ENCODE peak calls at places on chromosomes 5 and 9, in six cellular contexts. K is H1, A is K562, H is HepG2, I is SK-N-SH, T is GM12891. M is an unnamed sample.

GRCh38 chr5:65623482-65623881 is 651 bp downstream of the TRIM23 start:
- DNase-seq in K (no peak), A (peak), H (no peak), I (peak), T (no peak), M (no peak)

GRCh38 chr5:39543335-39543734 is 118.6 kb upstream of the DAB2 start:
- DNase-seq in K (no peak), A (peak), H (no peak), I (no peak), T (no peak), M (no peak)

GRCh38 chr9:94156549-94157407 is 72.5 kb downstream of the PTPDC1 start:
- DNase-seq in K (no peak), A (peak), H (peak), I (no peak), T (no peak), M (no peak)

GRCh38 chr5:393846-394275 is 49.1 kb upstream of the EXOC3 start:
- DNase-seq in K (no peak), A (no peak), H (no peak), I (no peak), T (no peak), M (no peak)

GRCh38 chr9:88052446-88052845 is 78.1 kb upstream of the CDK20 start:
- DNase-seq in K (no peak), A (no peak), H (no peak), I (no peak), T (no peak), M (no peak)

GRCh38 chr9:5695860-5696259 is 67.0 kb downstream of the RIC1 start:
- DNase-seq in K (no peak), A (no peak), H (no peak), I (no peak), T (no peak), M (no peak)

GRCh38 chr9:111438576-111439235 is 45.5 kb downstream of the ECPAS start:
- DNase-seq in K (no peak), A (no peak), H (no peak), I (no peak), T (no peak), M (no peak)

GRCh38 chr9:106796771-106797170 is 66.2 kb upstream of the ZNF462 start:
- DNase-seq in K (no peak), A (no peak), H (no peak), I (no peak), T (no peak), M (no peak)

GRCh38 chr5:122121782-122122465 is 7.4 kb upstream of the ZNF474 start:
- DNase-seq in K (no peak), A (peak), H (no peak), I (no peak), T (no peak), M (no peak)

GRCh38 chr5:78634634-78635033 is 13.9 kb downstream of the LHFPL2 start:
- DNase-seq in K (no peak), A (peak), H (no peak), I (no peak), T (no peak), M (no peak)

GRCh38 chr5:154395407-154396106 is 50.2 kb upstream of the SAP30L start:
- DNase-seq in K (no peak), A (peak), H (no peak), I (no peak), T (no peak), M (peak)

GRCh38 chr5:172216345-172216744 is 22.4 kb downstream of the EFCAB9 start:
- DNase-seq in K (no peak), A (no peak), H (no peak), I (no peak), T (no peak), M (no peak)

GRCh38 chr9:93183106-93183662 is 755 bp upstream of the WNK2 start:
- DNase-seq in K (no peak), A (no peak), H (no peak), I (no peak), T (no peak), M (no peak)

GRCh38 chr9:120730661-120731514 is 16.6 kb upstream of the MEGF9 start:
- DNase-seq in K (no peak), A (no peak), H (peak), I (no peak), T (no peak), M (no peak)

GRCh38 chr5:140020601-140021177 is 22.4 kb downstream of the NRG2 start:
- DNase-seq in K (no peak), A (no peak), H (no peak), I (no peak), T (no peak), M (no peak)

GRCh38 chr9:114310471-114311450 is 12.1 kb upstream of the ORM1 start:
- DNase-seq in K (peak), A (no peak), H (no peak), I (no peak), T (no peak), M (no peak)

GRCh38 chr5:134226441-134227192 is 744 bp upstream of the PPP2CA start:
- DNase-seq in K (no peak), A (no peak), H (peak), I (no peak), T (peak), M (peak)

GRCh38 chr5:148455055-148455675 is 71.4 kb downstream of the FBXO38 start:
- DNase-seq in K (no peak), A (no peak), H (no peak), I (no peak), T (no peak), M (no peak)

GRCh38 chr9:122788831-122789230 is at the start of gene OR5C1:
- DNase-seq in K (no peak), A (no peak), H (no peak), I (no peak), T (no peak), M (no peak)

GRCh38 chr5:95668728-95669127 is 14.1 kb downstream of the SPATA9 start:
- DNase-seq in K (no peak), A (no peak), H (no peak), I (no peak), T (no peak), M (no peak)

GRCh38 chr5:95669985-95670384 is 12.8 kb downstream of the SPATA9 start:
- DNase-seq in K (no peak), A (peak), H (no peak), I (no peak), T (no peak), M (no peak)

GRCh38 chr5:95670568-95670967 is 12.2 kb downstream of the SPATA9 start:
- DNase-seq in K (no peak), A (no peak), H (peak), I (no peak), T (no peak), M (no peak)

GRCh38 chr5:95669540-95669939 is 13.3 kb downstream of the SPATA9 start:
- DNase-seq in K (no peak), A (peak), H (no peak), I (no peak), T (no peak), M (no peak)

DNA sequence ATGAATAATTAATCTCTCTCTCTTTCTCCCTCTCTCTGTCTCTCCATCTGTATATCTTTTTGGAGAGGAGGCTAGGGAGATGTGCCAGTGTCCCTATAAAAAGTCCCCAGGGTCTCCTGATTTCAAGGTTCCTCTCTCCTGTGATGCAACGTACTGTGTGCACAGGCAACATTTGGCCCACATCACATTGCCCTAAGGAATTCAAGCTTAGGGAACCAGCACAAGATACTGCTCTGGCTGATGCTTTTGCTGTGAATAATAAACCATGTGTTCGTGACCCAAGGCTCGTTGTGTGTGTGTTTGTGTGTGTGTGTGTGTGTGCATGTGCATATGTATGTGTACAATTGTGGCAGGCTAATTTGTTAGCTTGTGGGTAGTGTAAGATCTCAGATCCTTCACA is 9.7 kb downstream of the SPATA9 start:
- DNase-seq in K (no peak), A (no peak), H (peak), I (no peak), T (no peak), M (no peak)
- TF ChIP-seq TAF1 in K (no peak), A (no peak), H (no peak), I (no peak), T (no peak), M (no peak)

DNA sequence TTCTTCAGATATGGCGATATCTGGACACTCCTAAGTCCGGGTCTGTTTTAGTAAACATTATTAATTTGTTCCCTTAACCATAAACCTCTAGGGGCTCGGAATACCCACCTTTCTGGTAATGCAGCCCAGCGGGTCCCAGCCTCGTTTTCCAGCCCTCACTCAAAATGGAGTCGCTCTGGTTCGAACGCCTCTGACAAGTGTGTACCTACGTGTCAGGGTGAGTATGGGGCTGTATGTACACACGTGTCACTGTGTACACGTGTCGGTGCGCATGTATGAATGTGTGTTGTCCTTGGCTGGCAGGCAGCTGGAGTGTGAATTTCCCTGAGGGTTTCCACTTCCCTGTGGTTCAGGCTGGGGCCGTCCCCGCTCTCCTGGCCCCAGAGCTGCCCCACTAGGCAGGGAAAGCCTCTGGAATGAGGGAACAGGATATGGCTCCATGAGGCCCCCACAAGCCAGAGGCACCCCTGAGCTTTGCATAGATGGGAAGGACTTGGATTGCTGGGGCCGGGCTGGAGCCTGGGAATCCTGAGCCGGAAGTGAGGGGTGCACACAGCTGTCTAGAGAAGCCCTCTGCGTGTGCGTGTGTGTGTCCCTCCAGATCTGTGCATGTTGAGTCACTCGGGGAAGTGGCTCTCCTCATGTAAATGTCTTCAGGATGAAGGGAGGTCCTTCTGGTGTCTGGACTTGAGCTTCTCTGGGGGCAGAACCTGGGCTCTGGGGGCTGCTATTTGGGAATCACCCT is 160.8 kb upstream of the IER5L start:
- DNase-seq in K (no peak), A (no peak), H (no peak), I (no peak), T (no peak), M (no peak)
- TF ChIP-seq POLR2AphosphoS5 in K (no peak), A (no peak), H (no peak), I (no peak), T (no peak), M (no peak)

DNA sequence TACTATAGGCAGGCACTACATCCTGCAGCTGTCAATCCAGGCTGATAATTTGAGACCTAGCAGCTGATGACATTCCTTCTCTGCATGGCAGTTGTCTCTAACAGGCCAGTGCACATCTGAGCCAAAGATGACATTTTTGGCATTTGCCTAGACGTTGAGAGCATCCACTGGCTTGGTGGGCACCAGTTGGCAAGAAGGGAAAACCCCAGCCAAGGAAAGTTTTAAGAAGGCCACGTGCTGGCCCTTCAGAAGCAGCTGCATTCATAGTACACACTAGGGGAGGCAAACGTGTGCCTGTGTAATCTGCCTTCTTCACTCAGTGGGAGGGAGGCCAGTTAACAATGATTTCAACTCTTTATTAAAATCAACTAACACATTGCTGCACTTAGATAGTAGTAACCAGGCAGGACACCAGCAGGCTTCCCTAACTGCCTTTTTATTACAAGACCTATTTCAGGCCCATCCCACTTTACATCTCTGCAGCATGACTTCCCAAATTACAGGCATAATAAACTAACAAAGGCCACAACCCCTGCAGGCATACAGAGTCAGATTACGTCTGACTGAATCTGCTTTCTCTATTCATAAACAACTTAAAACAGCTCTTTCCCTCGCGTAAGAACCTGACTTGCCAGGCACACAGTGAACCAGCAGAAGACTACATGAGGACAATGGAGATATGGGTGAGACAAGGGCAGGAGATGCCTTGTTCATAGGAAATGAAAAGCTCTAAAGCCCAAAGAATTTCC is 576.3 kb downstream of the PDE4D start:
- DNase-seq in K (no peak), A (no peak), H (no peak), I (peak), T (no peak), M (no peak)
- TF ChIP-seq TAF1 in K (no peak), A (no peak), H (no peak), I (no peak), T (no peak), M (no peak)

GRCh38 chr9:130454096-130454811 is 9.5 kb downstream of the ASS1 start:
- DNase-seq in K (no peak), A (peak), H (no peak), I (no peak), T (no peak), M (no peak)

GRCh38 chr9:130451509-130452388 is 7.0 kb downstream of the ASS1 start:
- DNase-seq in K (peak), A (peak), H (peak), I (peak), T (no peak), M (no peak)

GRCh38 chr9:130454812-130455325 is 10.1 kb downstream of the ASS1 start:
- DNase-seq in K (no peak), A (no peak), H (no peak), I (no peak), T (no peak), M (no peak)

GRCh38 chr9:130452835-130453234 is 8.1 kb downstream of the ASS1 start:
- DNase-seq in K (no peak), A (no peak), H (no peak), I (no peak), T (no peak), M (no peak)

GRCh38 chr9:130453487-130453886 is 8.7 kb downstream of the ASS1 start:
- DNase-seq in K (no peak), A (peak), H (peak), I (peak), T (no peak), M (no peak)
- TF ChIP-seq POLR2AphosphoS5 in K (no peak), A (no peak), H (no peak), I (no peak), T (no peak), M (no peak)

GRCh38 chr9:129208191-129209091 is 30.4 kb upstream of the IER5L start:
- DNase-seq in K (peak), A (peak), H (no peak), I (no peak), T (no peak), M (no peak)
- TF ChIP-seq TAF1 in K (no peak), A (no peak), H (no peak), I (no peak), T (no peak), M (no peak)

GRCh38 chr5:56128166-56128565 is 105.0 kb downstream of the ANKRD55 start:
- DNase-seq in K (no peak), A (no peak), H (no peak), I (no peak), T (no peak), M (no peak)

GRCh38 chr5:56119050-56119449 is 114.1 kb downstream of the ANKRD55 start:
- DNase-seq in K (no peak), A (no peak), H (no peak), I (no peak), T (no peak), M (no peak)

GRCh38 chr5:56124885-56125250 is 108.3 kb downstream of the ANKRD55 start:
- DNase-seq in K (no peak), A (no peak), H (no peak), I (no peak), T (no peak), M (no peak)

GRCh38 chr5:56126487-56127179 is 106.5 kb downstream of the ANKRD55 start:
- DNase-seq in K (no peak), A (no peak), H (no peak), I (peak), T (no peak), M (no peak)

DNA sequence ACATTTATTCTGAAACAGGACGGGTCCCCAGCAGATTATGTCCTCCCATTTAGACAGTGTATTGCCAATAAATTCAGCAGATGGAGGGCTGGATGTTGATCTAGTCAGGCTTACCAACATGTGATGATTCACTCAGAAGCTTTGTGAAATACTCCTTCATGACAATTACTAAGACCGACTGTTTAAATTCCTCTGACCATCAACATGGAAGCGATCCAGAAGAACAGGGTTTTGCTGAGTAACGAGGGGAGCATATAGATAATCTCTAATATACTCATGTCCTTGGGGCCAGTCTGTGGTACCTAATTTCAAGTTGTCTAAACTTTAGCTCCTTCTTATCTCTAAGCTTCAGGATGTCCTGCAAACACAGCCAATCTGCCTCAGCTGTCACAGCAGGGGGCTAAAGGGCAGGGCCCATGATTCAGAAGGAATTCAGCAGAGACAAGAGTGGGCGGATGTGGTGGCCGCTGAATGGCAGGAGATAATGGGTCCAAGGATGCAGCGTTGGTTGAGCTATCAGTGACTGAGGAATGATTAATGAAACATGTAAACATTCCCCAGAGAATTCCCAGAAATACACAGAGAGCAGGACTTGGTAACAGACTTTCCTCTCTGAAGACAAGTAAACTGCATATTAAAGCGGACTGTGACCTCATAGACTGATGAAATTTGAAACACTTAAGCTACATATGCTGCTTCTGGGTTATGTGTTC is 109.4 kb downstream of the ANKRD55 start:
- DNase-seq in K (peak), A (peak), H (peak), I (no peak), T (no peak), M (no peak)
- TF ChIP-seq POLR2AphosphoS5 in K (no peak), A (peak), H (peak), I (no peak), T (no peak), M (no peak)

GRCh38 chr9:134383148-134383547 is 56.9 kb downstream of the RXRA start:
- DNase-seq in K (no peak), A (no peak), H (no peak), I (no peak), T (no peak), M (no peak)

GRCh38 chr9:134381262-134381661 is 55.0 kb downstream of the RXRA start:
- DNase-seq in K (no peak), A (no peak), H (no peak), I (no peak), T (no peak), M (no peak)

GRCh38 chr9:134382733-134383132 is 56.5 kb downstream of the RXRA start:
- DNase-seq in K (no peak), A (no peak), H (no peak), I (no peak), T (no peak), M (no peak)

GRCh38 chr9:134379774-134380431 is 53.6 kb downstream of the RXRA start:
- DNase-seq in K (no peak), A (no peak), H (no peak), I (no peak), T (no peak), M (no peak)

DNA sequence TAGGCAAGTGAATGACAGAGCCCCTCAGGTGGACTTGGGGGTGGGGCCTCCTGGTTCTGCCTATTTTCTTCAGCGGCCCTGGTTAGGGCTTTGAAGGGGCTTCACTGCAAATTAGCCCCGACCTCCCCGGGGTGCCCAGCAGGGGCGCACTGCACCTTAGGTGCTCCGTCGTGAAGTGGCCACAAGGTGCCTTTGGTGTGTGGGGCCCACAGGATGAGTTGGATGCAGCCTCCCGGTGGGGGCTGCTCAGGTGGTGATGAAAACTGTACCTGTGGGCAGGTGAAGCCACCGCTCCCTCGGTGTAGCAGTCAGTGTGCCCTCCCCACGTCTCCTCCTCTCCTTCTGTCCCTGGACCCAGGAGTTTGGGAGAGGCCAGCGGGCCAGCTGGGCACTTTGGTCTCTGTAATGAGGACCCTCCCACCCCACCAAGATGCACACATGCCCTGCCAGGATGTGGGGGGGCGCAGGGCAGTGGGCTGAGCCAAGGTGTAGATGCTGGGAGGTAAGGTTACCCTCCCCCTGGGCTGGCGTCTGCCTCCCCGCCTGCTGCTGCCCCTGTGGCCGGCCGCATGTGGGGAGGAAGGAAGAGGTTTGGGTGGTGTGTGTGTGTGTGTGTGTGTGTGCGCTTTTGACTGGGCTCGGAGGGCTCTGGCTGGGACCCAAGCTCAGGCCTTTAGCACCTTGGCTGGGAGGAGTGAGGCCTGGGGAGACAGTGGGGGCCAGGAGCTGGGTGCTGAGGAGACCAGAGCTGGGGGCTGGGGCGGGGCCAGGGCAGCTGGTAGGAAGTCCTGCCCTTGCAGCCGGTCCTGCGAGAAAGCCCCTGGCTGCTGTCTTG is 55.6 kb downstream of the RXRA start:
- DNase-seq in K (no peak), A (no peak), H (peak), I (peak), T (no peak), M (no peak)
- TF ChIP-seq TAF1 in K (no peak), A (no peak), H (no peak), I (no peak), T (no peak), M (no peak)

M was measured in GM12892.